ENCODE peak calls at places on chromosomes 6 and 20, in nine cellular contexts. A, N, K, B, U, T, V, H and X are unnamed samples.
A peak's percentile ranks its signal among the peaks of the same experiment; 100 is the strongest.

GRCh38 chr6:125044667-125045066 is 82.4 kb downstream of the RNF217 start:
- DNase-seq in A (no peak), N (no peak), K (no peak), B (no peak), U (no peak), T (no peak), V (no peak), H (no peak), X (no peak)

GRCh38 chr20:642398-643174 is 10.4 kb downstream of the SRXN1 start:
- DNase-seq in A (no peak), N (no peak), K (peak; percentile 25), B (no peak), U (no peak), T (no peak), V (peak; percentile 37), H (no peak), X (no peak)

GRCh38 chr6:83310046-83310445 is 116.9 kb downstream of the RWDD2A start:
- DNase-seq in A (no peak), N (no peak), K (no peak), B (no peak), U (no peak), T (no peak), V (no peak), H (no peak), X (no peak)

GRCh38 chr20:3218307-3218988 is 9.2 kb downstream of the ITPA start:
- DNase-seq in A (no peak), N (no peak), K (peak; percentile 67), B (peak; percentile 89), U (peak; percentile 72), T (no peak), V (peak; percentile 73), H (no peak), X (peak; percentile 33)

GRCh38 chr6:93751969-93752368 is 332.6 kb upstream of the EPHA7 start:
- DNase-seq in A (no peak), N (no peak), K (no peak), B (no peak), U (no peak), T (peak; percentile 1), V (no peak), H (no peak), X (no peak)

GRCh38 chr6:139549561-139550070 is 175.2 kb upstream of the CITED2 start:
- DNase-seq in A (no peak), N (no peak), K (no peak), B (no peak), U (no peak), T (no peak), V (no peak), H (no peak), X (no peak)

GRCh38 chr6:126308367-126308766 is 31.5 kb upstream of the CENPW start:
- DNase-seq in A (no peak), N (no peak), K (no peak), B (no peak), U (no peak), T (no peak), V (no peak), H (no peak), X (no peak)

GRCh38 chr6:158460602-158461092 is 99.2 kb upstream of the TMEM181 start:
- DNase-seq in A (no peak), N (no peak), K (no peak), B (no peak), U (no peak), T (peak; percentile 72), V (peak; percentile 58), H (no peak), X (no peak)

GRCh38 chr20:63531686-63532448 is 5.3 kb downstream of the PTK6 start:
- DNase-seq in A (no peak), N (no peak), K (no peak), B (no peak), U (no peak), T (no peak), V (no peak), H (no peak), X (no peak)

GRCh38 chr20:63530788-63531160 is 6.4 kb downstream of the PTK6 start:
- DNase-seq in A (no peak), N (no peak), K (no peak), B (no peak), U (no peak), T (no peak), V (no peak), H (no peak), X (no peak)

GRCh38 chr20:63529861-63530787 is 7.1 kb downstream of the PTK6 start:
- DNase-seq in A (no peak), N (no peak), K (no peak), B (no peak), U (no peak), T (no peak), V (no peak), H (no peak), X (no peak)

GRCh38 chr20:63527184-63527583 is 6.6 kb downstream of the PPDPF start:
- DNase-seq in A (no peak), N (no peak), K (no peak), B (no peak), U (no peak), T (no peak), V (no peak), H (no peak), X (no peak)

GRCh38 chr20:63529180-63529860 is 7.9 kb downstream of the PTK6 start:
- DNase-seq in A (no peak), N (no peak), K (no peak), B (no peak), U (no peak), T (no peak), V (no peak), H (no peak), X (no peak)
- H3K4me1 ChIP-seq in A (peaks cover under 1% of the 10 kb centered on the region), N (peaks cover 30% of the 10 kb centered on the region), K (no peaks in the 10 kb centered on the region), B (no peaks in the 10 kb centered on the region), U (no peaks in the 10 kb centered on the region), T (no peaks in the 10 kb centered on the region), V (no peaks in the 10 kb centered on the region), H (no peaks in the 10 kb centered on the region), X (no peaks in the 10 kb centered on the region)

GRCh38 chr20:58906111-58906510 is 53.6 kb downstream of the GNAS start:
- DNase-seq in A (no peak), N (no peak), K (no peak), B (no peak), U (no peak), T (no peak), V (no peak), H (no peak), X (no peak)
- H3K4me1 ChIP-seq in A (peaks cover 22% of the 10 kb centered on the region), N (no peaks in the 10 kb centered on the region), K (peaks cover 56% of the 10 kb centered on the region), B (peaks cover 9% of the 10 kb centered on the region), U (peaks cover 57% of the 10 kb centered on the region), T (peaks cover 23% of the 10 kb centered on the region), V (peaks cover 18% of the 10 kb centered on the region), H (peaks cover 73% of the 10 kb centered on the region), X (peaks cover 17% of the 10 kb centered on the region)

GRCh38 chr6:89073014-89073620 is 7.4 kb upstream of the PNRC1 start:
- DNase-seq in A (no peak), N (no peak), K (no peak), B (no peak), U (no peak), T (no peak), V (no peak), H (no peak), X (no peak)
- H3K4me1 ChIP-seq in A (no peaks in the 10 kb centered on the region), N (no peaks in the 10 kb centered on the region), K (peaks cover 8% of the 10 kb centered on the region), B (peaks cover 7% of the 10 kb centered on the region), U (no peaks in the 10 kb centered on the region), T (no peaks in the 10 kb centered on the region), V (no peaks in the 10 kb centered on the region), H (peaks cover 7% of the 10 kb centered on the region), X (no peaks in the 10 kb centered on the region)

GRCh38 chr6:41471064-41471895 is 74.9 kb upstream of the FOXP4 start:
- DNase-seq in A (no peak), N (no peak), K (no peak), B (no peak), U (no peak), T (no peak), V (no peak), H (no peak), X (no peak)

GRCh38 chr6:41467627-41468404 is 78.4 kb upstream of the FOXP4 start:
- DNase-seq in A (no peak), N (no peak), K (no peak), B (no peak), U (no peak), T (no peak), V (no peak), H (no peak), X (no peak)

GRCh38 chr6:41469951-41470340 is 76.2 kb upstream of the FOXP4 start:
- DNase-seq in A (peak; percentile 20), N (no peak), K (no peak), B (no peak), U (no peak), T (peak; percentile 25), V (peak; percentile 46), H (no peak), X (no peak)

GRCh38 chr6:41470341-41471063 is 75.7 kb upstream of the FOXP4 start:
- DNase-seq in A (peak; percentile 45), N (no peak), K (no peak), B (no peak), U (peak; percentile 75), T (peak; percentile 34), V (peak; percentile 82), H (peak; percentile 20), X (no peak)

GRCh38 chr6:41469156-41469950 is 76.8 kb upstream of the FOXP4 start:
- DNase-seq in A (no peak), N (no peak), K (no peak), B (no peak), U (no peak), T (no peak), V (no peak), H (no peak), X (no peak)
- H3K4me1 ChIP-seq in A (peaks cover 8% of the 10 kb centered on the region), N (peaks cover 18% of the 10 kb centered on the region), K (peaks cover 5% of the 10 kb centered on the region), B (peaks cover 4% of the 10 kb centered on the region), U (peaks cover 3% of the 10 kb centered on the region), T (peaks cover 21% of the 10 kb centered on the region), V (peaks cover 21% of the 10 kb centered on the region), H (peaks cover 20% of the 10 kb centered on the region), X (peaks cover 7% of the 10 kb centered on the region)